ENCODE peak calls at places on chromosomes 7 and 10, in five cellular contexts. One of them, this sample, is unnamed.

GRCh38 chr10:125023269-125023668 is 81.3 kb downstream of the ZRANB1 start:
- DNase-seq in LoVo: no peak
- DNase-seq in kidney: peak
- DNase-seq in GM23338: no peak
- DNase-seq in CD14-positive monocyte: no peak
- DNase-seq in this sample: peak

GRCh38 chr10:58360412-58361004 is 24.7 kb upstream of the TFAM start:
- DNase-seq in LoVo: no peak
- DNase-seq in kidney: no peak
- DNase-seq in GM23338: no peak
- DNase-seq in CD14-positive monocyte: no peak
- DNase-seq in this sample: no peak

GRCh38 chr7:30308392-30308791 is 24.0 kb downstream of the ZNRF2 start:
- DNase-seq in LoVo: peak
- DNase-seq in kidney: no peak
- DNase-seq in GM23338: no peak
- DNase-seq in CD14-positive monocyte: no peak
- DNase-seq in this sample: no peak

GRCh38 chr7:31137234-31137633 is 85.1 kb downstream of the ADCYAP1R1 start:
- DNase-seq in LoVo: no peak
- DNase-seq in kidney: no peak
- DNase-seq in GM23338: no peak
- DNase-seq in CD14-positive monocyte: no peak
- DNase-seq in this sample: no peak

GRCh38 chr7:80450621-80451308 is 61.1 kb downstream of the GNAT3 start:
- DNase-seq in LoVo: no peak
- DNase-seq in kidney: no peak
- DNase-seq in GM23338: no peak
- DNase-seq in CD14-positive monocyte: no peak
- DNase-seq in this sample: no peak

GRCh38 chr7:36132025-36132424 is 21.0 kb upstream of the EEPD1 start:
- DNase-seq in LoVo: no peak
- DNase-seq in kidney: no peak
- DNase-seq in GM23338: no peak
- DNase-seq in CD14-positive monocyte: no peak
- DNase-seq in this sample: no peak

GRCh38 chr10:62093863-62094291 is 174.8 kb downstream of the RTKN2 start:
- DNase-seq in LoVo: peak
- DNase-seq in kidney: no peak
- DNase-seq in GM23338: no peak
- DNase-seq in CD14-positive monocyte: no peak
- DNase-seq in this sample: no peak

GRCh38 chr7:7959979-7960670 is 8.5 kb upstream of the GLCCI1 start:
- DNase-seq in LoVo: no peak
- DNase-seq in kidney: no peak
- DNase-seq in GM23338: no peak
- DNase-seq in CD14-positive monocyte: no peak
- DNase-seq in this sample: no peak

GRCh38 chr7:22651534-22652243 is 75.3 kb upstream of the IL6 start:
- DNase-seq in LoVo: no peak
- DNase-seq in kidney: no peak
- DNase-seq in GM23338: no peak
- DNase-seq in CD14-positive monocyte: no peak
- DNase-seq in this sample: no peak

GRCh38 chr7:36473454-36474282 is 84.0 kb downstream of the ANLN start:
- DNase-seq in LoVo: peak
- DNase-seq in kidney: no peak
- DNase-seq in GM23338: peak
- DNase-seq in CD14-positive monocyte: no peak
- DNase-seq in this sample: no peak

GRCh38 chr10:22321831-22322662 is 1.1 kb downstream of the BMI1 start:
- DNase-seq in LoVo: no peak
- DNase-seq in kidney: peak
- DNase-seq in GM23338: peak
- DNase-seq in CD14-positive monocyte: no peak
- DNase-seq in this sample: no peak

GRCh38 chr7:7884855-7885254 is 83.7 kb upstream of the GLCCI1 start:
- DNase-seq in LoVo: no peak
- DNase-seq in kidney: no peak
- DNase-seq in GM23338: no peak
- DNase-seq in CD14-positive monocyte: no peak
- DNase-seq in this sample: no peak

GRCh38 chr7:28536259-28536658 is 123.9 kb downstream of the CREB5 start:
- DNase-seq in LoVo: peak
- DNase-seq in kidney: no peak
- DNase-seq in GM23338: peak
- DNase-seq in CD14-positive monocyte: no peak
- DNase-seq in this sample: no peak

GRCh38 chr10:89332092-89332633 is 4.4 kb downstream of the IFIT3 start:
- DNase-seq in LoVo: peak
- DNase-seq in kidney: no peak
- DNase-seq in GM23338: no peak
- DNase-seq in CD14-positive monocyte: no peak
- DNase-seq in this sample: no peak